ENCODE peak calls at places on chromosomes 2 and 18, in four cellular contexts. C is WTC11, B is HepG2, Q is K562. Y is an unnamed sample.

GRCh38 chr2:31192396-31193065 is 24.8 kb downstream of the CAPN14 start:
- DNase-seq in C (no peak), Q (no peak), B (no peak), Y (no peak)

GRCh38 chr18:57961411-57961810 is 82.6 kb upstream of the NEDD4L start:
- DNase-seq in Q (no peak), B (no peak), C (no peak), Y (no peak)

GRCh38 chr2:217837001-217837491 is 165.7 kb downstream of the TNS1 start:
- DNase-seq in Q (peak; percentile 21), C (peak; percentile 63), B (peak; percentile 17), Y (peak; percentile 23)

GRCh38 chr18:26813043-26813442 is 52.5 kb downstream of the AQP4 start:
- DNase-seq in C (peak; percentile 62), Q (no peak), B (peak; percentile 56), Y (peak; percentile 66)

GRCh38 chr2:28613616-28614501 is 118.0 kb downstream of the PLB1 start:
- DNase-seq in Q (no peak), C (no peak), B (peak; percentile 42), Y (no peak)

GRCh38 chr2:27013738-27014137 is 19.0 kb upstream of the TMEM214 start:
- DNase-seq in B (no peak), Q (no peak), C (no peak), Y (no peak)

GRCh38 chr2:148906136-148906535 is 31.1 kb downstream of the KIF5C start:
- DNase-seq in Q (no peak), B (no peak), C (no peak), Y (no peak)

GRCh38 chr18:79585395-79586370 is 93.9 kb upstream of the CTDP1 start:
- DNase-seq in C (no peak), B (no peak), Q (peak; percentile 36), Y (no peak)

GRCh38 chr2:191167766-191168165 is 17.0 kb upstream of the STAT4 start:
- DNase-seq in Q (no peak), B (no peak), C (no peak), Y (peak; percentile 46)

GRCh38 chr2:46393352-46393820 is 86.0 kb upstream of the TMEM247 start:
- DNase-seq in Q (no peak), C (no peak), B (no peak), Y (no peak)

GRCh38 chr2:8954990-8955389 is 48.5 kb downstream of the MBOAT2 start:
- DNase-seq in C (no peak), Q (no peak), B (no peak), Y (no peak)

GRCh38 chr2:98790221-98790620 is 59.3 kb upstream of the MGAT4A start:
- DNase-seq in Q (no peak), B (no peak), C (no peak), Y (no peak)

GRCh38 chr2:196742685-196743084 is 56.8 kb downstream of the GTF3C3 start:
- DNase-seq in B (no peak), C (peak; percentile 11), Q (no peak), Y (no peak)

GRCh38 chr2:43228782-43229659 is 2.6 kb upstream of the ZFP36L2 start:
- DNase-seq in B (no peak), C (no peak), Q (no peak), Y (no peak)

GRCh38 chr18:12721495-12722275 is 18.8 kb downstream of the PSMG2 start:
- DNase-seq in C (no peak), Q (no peak), B (no peak), Y (no peak)

GRCh38 chr2:173952267-173953046 is 12.7 kb downstream of the SP3 start:
- DNase-seq in Q (no peak), C (no peak), B (no peak), Y (no peak)

GRCh38 chr2:9297807-9298206 is 91.2 kb downstream of the ASAP2 start:
- DNase-seq in B (no peak), Q (no peak), C (no peak), Y (no peak)

GRCh38 chr2:238684362-238685326 is 163.2 kb upstream of the TWIST2 start:
- DNase-seq in Q (no peak), B (peak; percentile 29), C (no peak), Y (peak; percentile 99)

GRCh38 chr2:74554821-74555531 is 456 bp downstream of the DOK1 start:
- DNase-seq in Q (peak; percentile 67), B (no peak), C (peak; percentile 55), Y (no peak)

GRCh38 chr2:172516299-172516698 is 39.6 kb upstream of the PDK1 start:
- DNase-seq in C (no peak), Q (no peak), B (no peak), Y (no peak)

GRCh38 chr2:199336546-199336945 is 121.2 kb downstream of the SATB2 start:
- DNase-seq in B (no peak), C (no peak), Q (no peak), Y (no peak)

GRCh38 chr2:69152847-69153246 is 139.9 kb downstream of the ANTXR1 start:
- DNase-seq in C (no peak), Q (no peak), B (no peak), Y (no peak)

GRCh38 chr18:56083097-56083865 is 495.3 kb upstream of the TCF4 start:
- DNase-seq in Q (no peak), B (no peak), C (peak; percentile 19), Y (no peak)
- TF ChIP-seq HMGXB4 in Q (no peak), B (no peak), C (no peak), Y (no peak)

DNA sequence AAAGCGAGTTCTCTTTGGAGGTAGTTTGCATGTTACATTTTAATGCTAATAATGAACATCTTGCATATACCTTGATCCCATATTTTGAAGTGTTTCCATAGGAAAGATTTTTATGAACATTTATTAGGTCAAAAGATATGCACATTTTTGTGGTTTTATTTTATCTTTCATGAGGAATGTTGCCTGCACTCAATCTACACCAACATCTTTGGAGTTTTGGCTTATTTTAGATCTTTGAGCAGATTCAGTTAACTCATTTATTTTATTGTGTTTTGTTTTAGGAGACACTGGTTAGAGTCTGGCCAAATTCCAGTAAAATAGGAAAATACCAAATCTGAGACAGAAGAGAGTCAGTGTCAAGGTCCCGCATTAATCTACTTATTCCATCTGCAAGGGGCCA is 540.9 kb downstream of the RNF144A start:
- DNase-seq in Q (no peak), C (no peak), B (no peak), Y (no peak)
- TF ChIP-seq HMGXB4 in Q (no peak), C (no peak), B (no peak), Y (no peak)

DNA sequence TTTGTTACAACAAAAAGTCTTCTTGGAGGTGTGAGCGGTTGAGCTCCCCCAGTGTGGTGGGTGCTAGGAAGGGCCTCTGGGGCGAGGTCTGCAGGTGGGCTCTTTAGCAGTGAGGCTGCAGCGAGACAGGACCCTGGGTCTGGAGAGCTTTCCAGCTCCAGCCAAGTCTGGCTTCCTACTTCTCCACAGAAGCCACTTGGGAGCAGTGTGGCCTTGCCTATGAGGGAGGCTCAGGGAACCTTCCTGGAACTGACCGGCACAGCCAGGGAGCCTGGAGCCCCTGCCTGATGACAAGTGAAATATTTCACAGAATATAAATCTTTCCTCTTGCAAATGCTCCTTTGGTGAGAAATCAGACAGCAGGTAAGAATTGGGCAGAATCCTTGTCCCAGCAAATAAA is 289.6 kb upstream of the SPRED2 start:
- DNase-seq in Q (no peak), B (no peak), C (peak; percentile 61), Y (peak; percentile 21)
- TF ChIP-seq HMGXB4 in Q (no peak), B (no peak), C (no peak), Y (no peak)

GRCh38 chr2:168978461-168978861 is 52.7 kb downstream of the ABCB11 start:
- DNase-seq in B (no peak), Q (no peak), C (no peak), Y (no peak)
- TF ChIP-seq HMGXB4 in B (no peak), Q (no peak), C (no peak), Y (no peak)

DNA sequence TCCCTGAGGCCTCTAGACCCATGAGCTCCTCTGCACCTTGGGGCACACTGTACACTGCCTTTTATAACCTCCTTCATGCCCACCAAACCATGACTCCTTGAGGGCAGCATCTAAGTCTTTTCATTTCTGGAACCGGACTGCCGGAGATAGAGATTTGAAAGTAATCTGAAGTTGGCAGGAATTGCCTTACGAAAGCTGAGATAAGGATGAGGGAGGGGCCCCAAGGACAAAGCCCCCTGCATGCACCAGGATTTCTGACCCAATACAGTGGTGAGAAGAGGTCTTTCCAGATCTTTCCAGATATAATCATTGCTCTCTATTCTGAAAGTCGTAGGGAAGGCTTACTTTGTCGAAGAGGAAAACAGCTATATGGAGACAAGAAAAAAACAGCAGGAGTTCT is 87.8 kb upstream of the RTN4 start:
- DNase-seq in C (no peak), B (no peak), Q (no peak), Y (no peak)
- TF ChIP-seq HMGXB4 in C (no peak), B (no peak), Q (no peak), Y (no peak)

GRCh38 chr2:203240491-203240890 is 1.7 kb downstream of the CYP20A1 start:
- DNase-seq in C (no peak), B (no peak), Q (no peak), Y (no peak)

GRCh38 chr2:203238329-203238710 is 498 bp upstream of the CYP20A1 start:
- DNase-seq in B (no peak), Q (no peak), C (no peak), Y (no peak)

GRCh38 chr2:203238711-203239526 is at the start of gene CYP20A1:
- DNase-seq in Q (peak; percentile 86), C (peak; percentile 97), B (peak; percentile 93), Y (peak; percentile 95)

GRCh38 chr2:203237501-203238238 is 1.1 kb upstream of the CYP20A1 start:
- DNase-seq in C (no peak), B (no peak), Q (peak; percentile 6), Y (no peak)

GRCh38 chr2:203242518-203242917 is 3.7 kb downstream of the CYP20A1 start:
- DNase-seq in C (no peak), B (no peak), Q (no peak), Y (no peak)
- TF ChIP-seq HMGXB4 in C (no peak), B (no peak), Q (no peak), Y (no peak)

DNA sequence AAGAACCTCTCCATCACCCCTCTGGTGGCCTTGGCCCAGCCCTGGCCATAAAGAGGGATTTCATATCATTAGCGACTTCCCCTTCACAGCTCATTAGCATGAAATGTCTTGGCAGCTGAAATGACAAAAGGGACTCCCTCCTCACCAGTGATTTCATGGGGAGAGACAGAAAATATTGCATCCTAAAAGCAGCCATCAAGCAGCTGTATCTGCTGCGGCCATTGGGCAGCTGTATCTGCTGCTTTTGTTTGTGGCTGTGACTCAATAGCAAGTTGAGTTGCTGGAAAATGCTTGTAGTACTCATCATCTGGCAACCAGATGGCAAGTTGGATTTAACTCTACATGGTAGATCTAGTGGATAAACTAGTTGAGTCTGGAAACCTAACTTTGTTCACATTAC is 105.9 kb upstream of the RMDN2 start:
- DNase-seq in B (no peak), Q (no peak), C (no peak), Y (no peak)
- TF ChIP-seq HMGXB4 in B (no peak), Q (no peak), C (no peak), Y (no peak)